ENCODE peak calls at places on chromosomes 16 and 17, in seven cellular contexts. One of them, this sample, is unnamed.

GRCh38 chr17:61410555-61411089 is 11.0 kb downstream of the TBX2 start:
- DNase-seq in HL-60: peak; percentile 72
- DNase-seq in cardiac fibroblast: peak; percentile 65
- DNase-seq in lower leg skin: peak; percentile 94
- DNase-seq in lower lobe of right lung: peak; percentile 84
- DNase-seq in cardiac muscle cell: peak; percentile 89
- DNase-seq in right lobe of liver: peak; percentile 81
- DNase-seq in this sample: peak; percentile 78

GRCh38 chr16:15493416-15494181 is 59.2 kb downstream of the BMERB1 start:
- DNase-seq in HL-60: no peak
- DNase-seq in cardiac fibroblast: no peak
- DNase-seq in lower leg skin: no peak
- DNase-seq in lower lobe of right lung: no peak
- DNase-seq in cardiac muscle cell: no peak
- DNase-seq in right lobe of liver: no peak
- DNase-seq in this sample: no peak

GRCh38 chr17:48642843-48643696 is 16.9 kb upstream of the HOXB9 start:
- DNase-seq in HL-60: no peak
- DNase-seq in cardiac fibroblast: no peak
- DNase-seq in lower leg skin: no peak
- DNase-seq in lower lobe of right lung: no peak
- DNase-seq in cardiac muscle cell: no peak
- DNase-seq in right lobe of liver: no peak
- DNase-seq in this sample: no peak

GRCh38 chr16:55489956-55490265 is 10.9 kb downstream of the MMP2 start:
- DNase-seq in HL-60: no peak
- DNase-seq in cardiac fibroblast: no peak
- DNase-seq in lower leg skin: peak; percentile 72
- DNase-seq in lower lobe of right lung: no peak
- DNase-seq in cardiac muscle cell: no peak
- DNase-seq in right lobe of liver: no peak
- DNase-seq in this sample: no peak

GRCh38 chr16:678209-678857 is 1.9 kb upstream of the STUB1 start:
- DNase-seq in HL-60: no peak
- DNase-seq in cardiac fibroblast: no peak
- DNase-seq in lower leg skin: no peak
- DNase-seq in lower lobe of right lung: no peak
- DNase-seq in cardiac muscle cell: no peak
- DNase-seq in right lobe of liver: no peak
- DNase-seq in this sample: no peak

GRCh38 chr17:67489273-67489672 is 112.2 kb downstream of the PITPNC1 start:
- DNase-seq in HL-60: no peak
- DNase-seq in cardiac fibroblast: no peak
- DNase-seq in lower leg skin: no peak
- DNase-seq in lower lobe of right lung: no peak
- DNase-seq in cardiac muscle cell: no peak
- DNase-seq in right lobe of liver: no peak
- DNase-seq in this sample: no peak

GRCh38 chr16:86502856-86503748 is 7.2 kb upstream of the FOXF1 start:
- DNase-seq in HL-60: no peak
- DNase-seq in cardiac fibroblast: no peak
- DNase-seq in lower leg skin: no peak
- DNase-seq in lower lobe of right lung: no peak
- DNase-seq in cardiac muscle cell: no peak
- DNase-seq in right lobe of liver: no peak
- DNase-seq in this sample: no peak

GRCh38 chr17:68497885-68498319 is 14.3 kb upstream of the PRKAR1A start:
- DNase-seq in HL-60: peak; percentile 87
- DNase-seq in cardiac fibroblast: no peak
- DNase-seq in lower leg skin: no peak
- DNase-seq in lower lobe of right lung: peak; percentile 54
- DNase-seq in cardiac muscle cell: no peak
- DNase-seq in right lobe of liver: no peak
- DNase-seq in this sample: peak; percentile 80

GRCh38 chr16:82175627-82176026 is 5.6 kb upstream of the MPHOSPH6 start:
- DNase-seq in HL-60: no peak
- DNase-seq in cardiac fibroblast: no peak
- DNase-seq in lower leg skin: no peak
- DNase-seq in lower lobe of right lung: no peak
- DNase-seq in cardiac muscle cell: no peak
- DNase-seq in right lobe of liver: no peak
- DNase-seq in this sample: no peak

GRCh38 chr17:60106377-60107059 is 27.8 kb upstream of the HEATR6 start:
- DNase-seq in HL-60: no peak
- DNase-seq in cardiac fibroblast: peak; percentile 46
- DNase-seq in lower leg skin: no peak
- DNase-seq in lower lobe of right lung: no peak
- DNase-seq in cardiac muscle cell: no peak
- DNase-seq in right lobe of liver: no peak
- DNase-seq in this sample: no peak

GRCh38 chr17:39920218-39921210 is 2.1 kb upstream of the GSDMB start:
- DNase-seq in HL-60: no peak
- DNase-seq in cardiac fibroblast: no peak
- DNase-seq in lower leg skin: no peak
- DNase-seq in lower lobe of right lung: no peak
- DNase-seq in cardiac muscle cell: no peak
- DNase-seq in right lobe of liver: no peak
- DNase-seq in this sample: peak; percentile 75

GRCh38 chr17:1180958-1181768 is 1.4 kb upstream of the ABR start:
- DNase-seq in HL-60: no peak
- DNase-seq in cardiac fibroblast: no peak
- DNase-seq in lower leg skin: no peak
- DNase-seq in lower lobe of right lung: no peak
- DNase-seq in cardiac muscle cell: peak; percentile 44
- DNase-seq in right lobe of liver: no peak
- DNase-seq in this sample: peak; percentile 86

GRCh38 chr17:18261146-18261515 is 669 bp downstream of the MIEF2 start:
- DNase-seq in HL-60: no peak
- DNase-seq in cardiac fibroblast: peak; percentile 39
- DNase-seq in lower leg skin: peak; percentile 94
- DNase-seq in lower lobe of right lung: peak; percentile 88
- DNase-seq in cardiac muscle cell: peak; percentile 45
- DNase-seq in right lobe of liver: peak; percentile 89
- DNase-seq in this sample: peak; percentile 80

GRCh38 chr17:39981207-39982068 is 831 bp downstream of the PSMD3 start:
- DNase-seq in HL-60: peak; percentile 15
- DNase-seq in cardiac fibroblast: no peak
- DNase-seq in lower leg skin: no peak
- DNase-seq in lower lobe of right lung: no peak
- DNase-seq in cardiac muscle cell: no peak
- DNase-seq in right lobe of liver: no peak
- DNase-seq in this sample: no peak

GRCh38 chr16:89170346-89171215 is 967 bp upstream of the CDH15 start:
- DNase-seq in HL-60: no peak
- DNase-seq in cardiac fibroblast: no peak
- DNase-seq in lower leg skin: no peak
- DNase-seq in lower lobe of right lung: peak; percentile 77
- DNase-seq in cardiac muscle cell: no peak
- DNase-seq in right lobe of liver: no peak
- DNase-seq in this sample: no peak

GRCh38 chr17:37225458-37225857 is 150.3 kb upstream of the C17orf78 start:
- DNase-seq in HL-60: no peak
- DNase-seq in cardiac fibroblast: no peak
- DNase-seq in lower leg skin: no peak
- DNase-seq in lower lobe of right lung: no peak
- DNase-seq in cardiac muscle cell: no peak
- DNase-seq in right lobe of liver: no peak
- DNase-seq in this sample: no peak

DNA sequence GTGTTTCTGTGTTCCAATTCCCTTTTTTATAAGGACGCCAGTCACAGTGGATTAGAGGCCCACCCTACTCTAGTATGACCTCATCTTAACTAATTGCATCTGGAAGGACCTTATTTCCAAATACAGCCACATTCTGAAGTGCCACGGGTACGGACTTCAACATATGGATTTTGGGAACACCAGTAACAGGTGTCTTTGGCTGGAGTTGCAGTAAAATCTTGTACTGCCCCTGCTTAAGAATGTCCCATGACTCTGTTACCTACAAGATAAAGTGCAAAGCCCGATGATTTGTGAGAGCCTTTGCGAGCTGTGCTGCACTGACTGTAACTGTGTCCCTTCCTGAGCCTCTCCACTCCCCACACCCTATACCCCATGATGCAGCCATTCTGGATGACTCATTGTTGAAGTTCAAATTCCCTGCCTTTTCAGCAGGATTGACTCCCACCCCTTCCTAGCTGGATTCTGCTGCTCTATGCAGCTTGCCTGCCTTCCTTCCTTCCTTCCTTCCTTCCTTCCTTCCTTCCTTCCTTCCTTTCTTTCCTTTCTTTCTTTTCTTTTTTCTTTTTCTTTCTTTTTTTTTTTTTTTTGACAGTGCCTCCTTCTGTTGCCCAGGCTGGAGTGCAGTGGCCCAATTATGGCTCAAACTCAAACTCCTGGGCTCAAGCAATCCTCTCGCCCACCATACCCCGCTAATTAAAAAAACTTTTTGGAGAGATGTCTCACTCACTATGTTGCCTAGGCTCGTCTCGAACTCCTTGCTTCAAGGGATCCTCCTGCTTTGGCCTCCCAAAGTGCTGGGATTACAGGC is 2.1 kb downstream of the HCRT start:
- DNase-seq in HL-60: no peak
- DNase-seq in cardiac fibroblast: peak; percentile 25
- DNase-seq in lower leg skin: no peak
- DNase-seq in lower lobe of right lung: no peak
- DNase-seq in cardiac muscle cell: no peak
- DNase-seq in right lobe of liver: no peak
- DNase-seq in this sample: no peak
- TF ChIP-seq CTCF in HL-60: no peak
- TF ChIP-seq CTCF in cardiac fibroblast: no peak
- TF ChIP-seq CTCF in lower leg skin: no peak
- TF ChIP-seq CTCF in lower lobe of right lung: no peak
- TF ChIP-seq CTCF in cardiac muscle cell: no peak
- TF ChIP-seq CTCF in right lobe of liver: no peak
- TF ChIP-seq CTCF in this sample: no peak

DNA sequence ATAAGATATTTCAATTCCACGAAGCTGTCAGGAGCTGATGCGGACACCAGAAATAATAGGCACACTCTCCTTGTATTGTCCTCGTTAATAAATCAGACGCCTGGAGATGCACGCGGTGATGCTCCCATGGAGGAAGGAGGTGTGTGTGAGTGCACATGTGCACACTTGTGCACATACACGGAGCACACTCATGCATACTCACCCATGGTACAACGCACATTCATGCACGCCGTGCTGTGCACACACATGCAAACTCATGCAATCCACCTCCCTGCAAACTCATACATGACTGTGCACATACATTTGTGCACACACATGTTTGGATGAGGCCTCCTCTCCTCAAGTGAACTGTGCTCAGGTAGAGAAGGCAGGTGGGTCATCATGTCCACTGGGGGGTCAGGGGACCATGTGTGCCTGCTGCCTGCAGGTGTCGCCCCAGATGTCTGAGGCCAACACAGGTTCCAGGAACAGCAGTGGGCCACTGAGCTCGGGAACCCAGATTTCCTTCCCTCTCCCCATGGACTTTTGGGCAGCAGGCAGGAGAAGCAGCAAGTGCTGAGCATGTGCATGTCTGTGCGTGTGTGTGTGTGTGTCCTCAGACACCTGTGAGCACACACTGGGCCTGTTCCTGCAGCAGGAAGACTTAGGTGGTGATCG is 165.3 kb downstream of the SDK2 start:
- DNase-seq in HL-60: no peak
- DNase-seq in cardiac fibroblast: no peak
- DNase-seq in lower leg skin: no peak
- DNase-seq in lower lobe of right lung: no peak
- DNase-seq in cardiac muscle cell: no peak
- DNase-seq in right lobe of liver: no peak
- DNase-seq in this sample: no peak
- TF ChIP-seq CTCF in HL-60: no peak
- TF ChIP-seq CTCF in cardiac fibroblast: no peak
- TF ChIP-seq CTCF in lower leg skin: no peak
- TF ChIP-seq CTCF in lower lobe of right lung: no peak
- TF ChIP-seq CTCF in cardiac muscle cell: no peak
- TF ChIP-seq CTCF in right lobe of liver: peak; percentile 20
- TF ChIP-seq CTCF in this sample: peak; percentile 19

GRCh38 chr16:3457434-3458252 is 14.2 kb downstream of the NAA60 start:
- DNase-seq in HL-60: peak; percentile 87
- DNase-seq in cardiac fibroblast: peak; percentile 92
- DNase-seq in lower leg skin: peak; percentile 96
- DNase-seq in lower lobe of right lung: peak; percentile 93
- DNase-seq in cardiac muscle cell: peak; percentile 95
- DNase-seq in right lobe of liver: peak; percentile 95
- DNase-seq in this sample: peak; percentile 100
- TF ChIP-seq CTCF in HL-60: peak; percentile 3
- TF ChIP-seq CTCF in cardiac fibroblast: peak; percentile 28
- TF ChIP-seq CTCF in lower leg skin: no peak
- TF ChIP-seq CTCF in lower lobe of right lung: peak; percentile 49
- TF ChIP-seq CTCF in cardiac muscle cell: peak; percentile 43
- TF ChIP-seq CTCF in right lobe of liver: peak; percentile 38
- TF ChIP-seq CTCF in this sample: peak; percentile 54

GRCh38 chr17:51629232-51629631 is 368.9 kb downstream of the UTP18 start:
- DNase-seq in HL-60: no peak
- DNase-seq in cardiac fibroblast: no peak
- DNase-seq in lower leg skin: no peak
- DNase-seq in lower lobe of right lung: no peak
- DNase-seq in cardiac muscle cell: no peak
- DNase-seq in right lobe of liver: no peak
- DNase-seq in this sample: no peak

GRCh38 chr17:51627776-51628175 is 367.4 kb downstream of the UTP18 start:
- DNase-seq in HL-60: no peak
- DNase-seq in cardiac fibroblast: no peak
- DNase-seq in lower leg skin: no peak
- DNase-seq in lower lobe of right lung: no peak
- DNase-seq in cardiac muscle cell: no peak
- DNase-seq in right lobe of liver: no peak
- DNase-seq in this sample: no peak

DNA sequence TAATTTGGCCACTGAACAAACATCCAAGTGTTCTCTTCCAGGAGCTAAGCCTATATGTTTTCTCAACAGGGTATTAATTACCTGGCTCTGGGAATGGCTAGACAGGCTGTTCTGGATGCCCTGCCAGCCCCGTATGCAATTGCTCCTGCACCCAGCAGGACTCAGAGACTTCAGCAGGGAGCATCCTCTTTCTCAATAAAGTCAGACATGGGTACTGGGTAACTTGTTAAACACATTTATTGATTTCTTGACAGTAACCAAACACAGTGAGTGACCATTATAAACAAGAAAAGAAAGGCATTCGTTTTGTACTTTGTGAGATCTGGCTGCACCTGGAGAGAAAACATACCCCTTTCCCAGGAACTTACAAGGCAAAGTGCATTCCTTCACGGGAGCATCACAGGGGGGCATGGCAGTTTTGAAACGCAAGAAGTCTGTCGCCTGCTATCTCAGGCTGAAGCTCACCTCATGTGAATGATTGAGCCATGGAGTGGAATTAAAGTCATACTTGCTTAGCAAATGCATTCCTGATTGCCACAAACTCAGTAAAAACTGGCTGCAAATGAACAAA is 369.8 kb downstream of the UTP18 start:
- DNase-seq in HL-60: no peak
- DNase-seq in cardiac fibroblast: no peak
- DNase-seq in lower leg skin: no peak
- DNase-seq in lower lobe of right lung: no peak
- DNase-seq in cardiac muscle cell: no peak
- DNase-seq in right lobe of liver: peak; percentile 47
- DNase-seq in this sample: no peak
- TF ChIP-seq CTCF in HL-60: no peak
- TF ChIP-seq CTCF in cardiac fibroblast: no peak
- TF ChIP-seq CTCF in lower leg skin: no peak
- TF ChIP-seq CTCF in lower lobe of right lung: no peak
- TF ChIP-seq CTCF in cardiac muscle cell: no peak
- TF ChIP-seq CTCF in right lobe of liver: no peak
- TF ChIP-seq CTCF in this sample: no peak

This sample was measured in GM13976.